ENCODE peak calls at places on chromosome 17, in eight cellular contexts. G is AG09309; K is NCI-H1930; V is activated CD8-positive, alpha-beta T cell treated with anti-CD3 and anti-CD28 coated beads, Interleukin-2, amount 10 ng/mL, durations not matched to agents 7 days and 5 days; U is effector memory CD4-positive, alpha-beta T cell; H is NCI-H187; F is cardiac muscle cell; B is NCI-H774. Y is an unnamed sample.

GRCh38 chr17:48624544-48625501 is 1.3 kb downstream of the HOXB9 start:
- DNase-seq in G (no peak), K (no peak), V (no peak), U (no peak), H (no peak), F (no peak), B (no peak), Y (peak; percentile 51)

GRCh38 chr17:3888343-3889171 is 4.3 kb downstream of the CAMKK1 start:
- DNase-seq in G (no peak), K (no peak), V (no peak), U (no peak), H (peak; percentile 22), F (peak; percentile 94), B (peak; percentile 11), Y (peak; percentile 85)

GRCh38 chr17:69679839-69680238 is 265.3 kb downstream of the MAP2K6 start:
- DNase-seq in G (no peak), K (no peak), V (no peak), U (no peak), H (no peak), F (no peak), B (no peak), Y (no peak)

GRCh38 chr17:63954402-63955063 is 18.2 kb downstream of the SCN4A start:
- DNase-seq in G (no peak), K (no peak), V (peak; percentile 57), U (no peak), H (no peak), F (no peak), B (no peak), Y (peak; percentile 34)

GRCh38 chr17:78112508-78113471 is 15.8 kb downstream of the TMC6 start:
- DNase-seq in G (no peak), K (peak; percentile 65), V (peak; percentile 84), U (peak; percentile 60), H (peak; percentile 47), F (peak; percentile 63), B (peak; percentile 71), Y (peak; percentile 85)

GRCh38 chr17:40648326-40648968 is 829 bp upstream of the SMARCE1 start:
- DNase-seq in G (no peak), K (peak; percentile 52), V (no peak), U (no peak), H (peak; percentile 71), F (no peak), B (peak; percentile 56), Y (no peak)

GRCh38 chr17:82882715-82883446 is 43.1 kb upstream of the ZNF750 start:
- DNase-seq in G (no peak), K (no peak), V (peak; percentile 85), U (peak; percentile 87), H (peak; percentile 82), F (no peak), B (no peak), Y (peak; percentile 70)

GRCh38 chr17:42536048-42536371 is at the start of gene NAGLU:
- DNase-seq in G (no peak), K (peak; percentile 92), V (peak; percentile 88), U (peak; percentile 61), H (peak; percentile 54), F (peak; percentile 92), B (peak; percentile 96), Y (peak; percentile 97)

GRCh38 chr17:63685578-63685977 is 14.3 kb downstream of the LIMD2 start:
- DNase-seq in G (no peak), K (no peak), V (no peak), U (no peak), H (no peak), F (no peak), B (no peak), Y (no peak)

GRCh38 chr17:62700964-62701705 is 73.7 kb downstream of the MRC2 start:
- DNase-seq in G (no peak), K (no peak), V (no peak), U (no peak), H (no peak), F (no peak), B (no peak), Y (no peak)

GRCh38 chr17:65593870-65594584 is 32.6 kb upstream of the AXIN2 start:
- DNase-seq in G (no peak), K (no peak), V (no peak), U (no peak), H (no peak), F (peak; percentile 37), B (no peak), Y (no peak)

GRCh38 chr17:63542942-63543821 is 7.1 kb upstream of the DCAF7 start:
- DNase-seq in G (no peak), K (no peak), V (no peak), U (no peak), H (no peak), F (no peak), B (peak; percentile 78), Y (peak; percentile 32)

GRCh38 chr17:1275962-1276736 is 3.3 kb upstream of the TRARG1 start:
- DNase-seq in G (no peak), K (peak; percentile 46), V (peak; percentile 80), U (peak; percentile 48), H (no peak), F (peak; percentile 59), B (no peak), Y (peak; percentile 71)

GRCh38 chr17:38342886-38343607 is 709 bp downstream of the GPR179 start:
- DNase-seq in G (no peak), K (no peak), V (no peak), U (no peak), H (no peak), F (no peak), B (no peak), Y (no peak)

GRCh38 chr17:14169287-14169686 is 67.4 kb downstream of the CDRT15 start:
- DNase-seq in G (no peak), K (no peak), V (no peak), U (no peak), H (no peak), F (no peak), B (no peak), Y (no peak)

GRCh38 chr17:50055055-50055425 is 870 bp upstream of the ITGA3 start:
- DNase-seq in G (no peak), K (peak; percentile 7), V (no peak), U (no peak), H (peak; percentile 91), F (no peak), B (peak; percentile 97), Y (peak; percentile 87)

GRCh38 chr17:51643702-51644490 is 383.6 kb downstream of the UTP18 start:
- DNase-seq in G (no peak), K (no peak), V (no peak), U (no peak), H (no peak), F (no peak), B (no peak), Y (no peak)

GRCh38 chr17:4487820-4488716 is 10.6 kb upstream of the SPNS2 start:
- DNase-seq in G (no peak), K (no peak), V (no peak), U (no peak), H (no peak), F (no peak), B (no peak), Y (no peak)

GRCh38 chr17:73826872-73827228 is 182.6 kb upstream of the SDK2 start:
- DNase-seq in G (no peak), K (no peak), V (no peak), U (no peak), H (no peak), F (no peak), B (no peak), Y (no peak)

GRCh38 chr17:12094336-12094735 is 73.7 kb downstream of the MAP2K4 start:
- DNase-seq in G (no peak), K (no peak), V (no peak), U (no peak), H (no peak), F (no peak), B (no peak), Y (no peak)

GRCh38 chr17:8935194-8935593 is 30.3 kb downstream of the PIK3R5 start:
- DNase-seq in G (no peak), K (no peak), V (peak; percentile 69), U (peak; percentile 65), H (no peak), F (peak; percentile 18), B (no peak), Y (no peak)

GRCh38 chr17:63278731-63279442 is 167.2 kb downstream of the CYB561 start:
- DNase-seq in G (no peak), K (no peak), V (no peak), U (no peak), H (no peak), F (no peak), B (no peak), Y (no peak)

Y was measured in transverse colon.